ENCODE peak calls at places on chromosomes 11 and 22, in nine cellular contexts. One of them, this sample, is unnamed.

GRCh38 chr22:32080904-32081303 is 37.8 kb downstream of the SLC5A1 start:
- DNase-seq in Right ventricle myocardium superior: no peak
- DNase-seq in lower leg skin: no peak
- DNase-seq in heart right ventricle: no peak
- DNase-seq in gastrocnemius medialis: peak
- DNase-seq in COR-L47: peak
- DNase-seq in neural crest cell: no peak
- DNase-seq in C1 segment of cervical spinal cord: no peak
- DNase-seq in neural progenitor cell: peak
- DNase-seq in this sample: peak

GRCh38 chr22:31676700-31677099 is 14.7 kb upstream of the PISD start:
- DNase-seq in gastrocnemius medialis: peak
- DNase-seq in neural crest cell: peak
- DNase-seq in C1 segment of cervical spinal cord: peak
- DNase-seq in lower leg skin: peak
- DNase-seq in COR-L47: peak
- DNase-seq in heart right ventricle: peak
- DNase-seq in Right ventricle myocardium superior: peak
- DNase-seq in neural progenitor cell: peak
- DNase-seq in this sample: no peak

GRCh38 chr11:85941380-85941973 is 86.3 kb downstream of the CCDC83 start:
- DNase-seq in lower leg skin: no peak
- DNase-seq in gastrocnemius medialis: peak
- DNase-seq in COR-L47: peak
- DNase-seq in C1 segment of cervical spinal cord: peak
- DNase-seq in Right ventricle myocardium superior: no peak
- DNase-seq in neural crest cell: peak
- DNase-seq in neural progenitor cell: peak
- DNase-seq in heart right ventricle: peak
- DNase-seq in this sample: peak

GRCh38 chr11:70364198-70364597 is 34.1 kb upstream of the CTTN start:
- DNase-seq in gastrocnemius medialis: no peak
- DNase-seq in COR-L47: no peak
- DNase-seq in C1 segment of cervical spinal cord: no peak
- DNase-seq in Right ventricle myocardium superior: no peak
- DNase-seq in lower leg skin: peak
- DNase-seq in neural progenitor cell: no peak
- DNase-seq in heart right ventricle: no peak
- DNase-seq in neural crest cell: no peak
- DNase-seq in this sample: no peak

GRCh38 chr22:39290724-39291161 is 28.7 kb downstream of the RPL3 start:
- DNase-seq in Right ventricle myocardium superior: peak
- DNase-seq in neural crest cell: no peak
- DNase-seq in lower leg skin: no peak
- DNase-seq in COR-L47: no peak
- DNase-seq in heart right ventricle: peak
- DNase-seq in gastrocnemius medialis: peak
- DNase-seq in neural progenitor cell: no peak
- DNase-seq in C1 segment of cervical spinal cord: no peak
- DNase-seq in this sample: no peak

GRCh38 chr11:97979741-97980140 is 1041.0 kb upstream of the CNTN5 start:
- DNase-seq in Right ventricle myocardium superior: no peak
- DNase-seq in heart right ventricle: no peak
- DNase-seq in COR-L47: no peak
- DNase-seq in neural crest cell: no peak
- DNase-seq in neural progenitor cell: no peak
- DNase-seq in C1 segment of cervical spinal cord: no peak
- DNase-seq in lower leg skin: no peak
- DNase-seq in gastrocnemius medialis: no peak
- DNase-seq in this sample: no peak

GRCh38 chr11:107898270-107898669 is 30.0 kb upstream of the RAB39A start:
- DNase-seq in C1 segment of cervical spinal cord: no peak
- DNase-seq in Right ventricle myocardium superior: no peak
- DNase-seq in neural crest cell: no peak
- DNase-seq in heart right ventricle: no peak
- DNase-seq in lower leg skin: no peak
- DNase-seq in COR-L47: peak
- DNase-seq in neural progenitor cell: peak
- DNase-seq in gastrocnemius medialis: no peak
- DNase-seq in this sample: no peak

GRCh38 chr11:114308689-114309089 is 12.5 kb downstream of the NNMT start:
- DNase-seq in gastrocnemius medialis: peak
- DNase-seq in heart right ventricle: no peak
- DNase-seq in lower leg skin: no peak
- DNase-seq in C1 segment of cervical spinal cord: peak
- DNase-seq in neural crest cell: no peak
- DNase-seq in Right ventricle myocardium superior: no peak
- DNase-seq in COR-L47: peak
- DNase-seq in neural progenitor cell: no peak
- DNase-seq in this sample: no peak